ENCODE peak calls at places on chromosomes 3 and 15, in nine cellular contexts. G, S, L, V, U, P, I, D and E are unnamed samples.

GRCh38 chr3:56799251-56799882 is 2.4 kb downstream of the ARHGEF3 start:
- DNase-seq in G (peak), S (no peak), L (peak), V (no peak), U (peak), P (no peak), I (peak), D (peak), E (peak)

GRCh38 chr15:80706161-80706560 is 11.1 kb downstream of the ABHD17C start:
- DNase-seq in G (no peak), S (no peak), L (no peak), V (no peak), U (no peak), P (no peak), I (no peak), D (no peak), E (no peak)

GRCh38 chr3:31421280-31422048 is 111.3 kb upstream of the STT3B start:
- DNase-seq in G (no peak), S (no peak), L (no peak), V (no peak), U (no peak), P (no peak), I (no peak), D (no peak), E (no peak)

GRCh38 chr3:31041161-31041978 is 146.9 kb upstream of the GADL1 start:
- DNase-seq in G (peak), S (no peak), L (peak), V (no peak), U (peak), P (no peak), I (peak), D (peak), E (no peak)

GRCh38 chr3:4302747-4303146 is 422 bp upstream of the SETMAR start:
- DNase-seq in G (no peak), S (no peak), L (no peak), V (no peak), U (no peak), P (no peak), I (no peak), D (no peak), E (no peak)

GRCh38 chr3:125212509-125213372 is at the start of gene SLC12A8:
- DNase-seq in G (no peak), S (peak), L (no peak), V (no peak), U (no peak), P (no peak), I (no peak), D (no peak), E (no peak)

GRCh38 chr3:139797724-139798343 is 120.1 kb upstream of the NMNAT3 start:
- DNase-seq in G (peak), S (no peak), L (peak), V (no peak), U (no peak), P (peak), I (no peak), D (peak), E (no peak)

GRCh38 chr3:136583823-136584222 is 168.4 kb downstream of the STAG1 start:
- DNase-seq in G (no peak), S (no peak), L (no peak), V (no peak), U (no peak), P (no peak), I (no peak), D (no peak), E (no peak)

GRCh38 chr3:71425491-71426071 is 157.9 kb downstream of the FOXP1 start:
- DNase-seq in G (no peak), S (no peak), L (peak), V (no peak), U (no peak), P (no peak), I (peak), D (no peak), E (no peak)

GRCh38 chr3:30933478-30934207 is 39.2 kb upstream of the GADL1 start:
- DNase-seq in G (no peak), S (no peak), L (no peak), V (no peak), U (no peak), P (no peak), I (no peak), D (no peak), E (no peak)

GRCh38 chr3:14306167-14306566 is 96.2 kb upstream of the SLC6A6 start:
- DNase-seq in G (no peak), S (no peak), L (no peak), V (no peak), U (no peak), P (no peak), I (no peak), D (no peak), E (no peak)

GRCh38 chr3:21620511-21621395 is 130.3 kb downstream of the ZNF385D start:
- DNase-seq in G (no peak), S (no peak), L (no peak), V (no peak), U (no peak), P (no peak), I (no peak), D (no peak), E (no peak)

GRCh38 chr3:150202696-150203095 is 205.4 kb upstream of the TSC22D2 start:
- DNase-seq in G (peak), S (no peak), L (no peak), V (no peak), U (no peak), P (no peak), I (no peak), D (no peak), E (no peak)

GRCh38 chr3:107430214-107431047 is 53.2 kb downstream of the CCDC54 start:
- DNase-seq in G (peak), S (no peak), L (peak), V (no peak), U (no peak), P (peak), I (no peak), D (peak), E (no peak)

GRCh38 chr3:113545594-113545993 is 13.2 kb downstream of the SIDT1 start:
- DNase-seq in G (no peak), S (no peak), L (no peak), V (no peak), U (no peak), P (no peak), I (no peak), D (no peak), E (no peak)

GRCh38 chr15:70102827-70103226 is 5.1 kb upstream of the TLE3 start:
- DNase-seq in G (no peak), S (peak), L (no peak), V (no peak), U (no peak), P (no peak), I (no peak), D (no peak), E (no peak)

GRCh38 chr15:66092053-66092976 is 161.2 kb downstream of the MEGF11 start:
- DNase-seq in G (no peak), S (peak), L (no peak), V (no peak), U (no peak), P (no peak), I (no peak), D (no peak), E (no peak)

GRCh38 chr3:190369701-190370295 is 18.2 kb upstream of the CLDN16 start:
- DNase-seq in G (no peak), S (no peak), L (no peak), V (no peak), U (no peak), P (no peak), I (no peak), D (no peak), E (no peak)